ENCODE peak calls at places on chromosomes 11 and 22, in four cellular contexts. Z is adrenal gland, W is upper lobe of right lung, F is WERI-Rb-1. D is an unnamed sample. For H3K9me3, the result is how much of the 10 kb centered on the place peaks cover.

GRCh38 chr11:122028561-122028960 is 87.5 kb downstream of the BLID start:
- DNase-seq in Z (no peak), W (no peak), F (no peak), D (no peak)

GRCh38 chr11:106391771-106392412 is 314.4 kb downstream of the AASDHPPT start:
- DNase-seq in Z (no peak), W (no peak), F (no peak), D (no peak)

GRCh38 chr22:35312198-35313059 is 12.7 kb downstream of the TOM1 start:
- DNase-seq in Z (peak), W (peak), F (no peak), D (peak)

GRCh38 chr22:27480487-27480886 is 321.1 kb downstream of the MN1 start:
- DNase-seq in Z (no peak), W (no peak), F (no peak), D (peak)

GRCh38 chr22:26610072-26610958 is 7.5 kb downstream of the CRYBB1 start:
- DNase-seq in Z (peak), W (no peak), F (no peak), D (peak)

GRCh38 chr11:6022954-6023353 is 7.6 kb downstream of the OR56A1 start:
- DNase-seq in Z (peak), W (no peak), F (peak), D (no peak)

GRCh38 chr22:17119481-17120202 is 1.5 kb downstream of the TMEM121B start:
- DNase-seq in Z (peak), W (no peak), F (peak), D (no peak)

GRCh38 chr22:40044870-40045834 is 50.4 kb downstream of the FAM83F start:
- DNase-seq in Z (peak), W (peak), F (peak), D (peak)

GRCh38 chr11:119538748-119539147 is 115.8 kb upstream of the THY1 start:
- DNase-seq in Z (no peak), W (peak), F (peak), D (peak)

GRCh38 chr22:37905534-37906363 is at the start of gene MICALL1:
- DNase-seq in Z (peak), W (peak), F (peak), D (peak)

GRCh38 chr22:44026630-44027511 is 2.8 kb downstream of the PARVB start:
- DNase-seq in Z (peak), W (peak), F (no peak), D (peak)

GRCh38 chr22:44028091-44028490 is 4.0 kb downstream of the PARVB start:
- DNase-seq in Z (no peak), W (no peak), F (no peak), D (no peak)

GRCh38 chr22:44025171-44026065 is 1.3 kb downstream of the PARVB start:
- DNase-seq in Z (peak), W (peak), F (no peak), D (no peak)

GRCh38 chr22:44024288-44024908 is at the start of gene PARVB:
- DNase-seq in Z (peak), W (peak), F (no peak), D (no peak)

DNA sequence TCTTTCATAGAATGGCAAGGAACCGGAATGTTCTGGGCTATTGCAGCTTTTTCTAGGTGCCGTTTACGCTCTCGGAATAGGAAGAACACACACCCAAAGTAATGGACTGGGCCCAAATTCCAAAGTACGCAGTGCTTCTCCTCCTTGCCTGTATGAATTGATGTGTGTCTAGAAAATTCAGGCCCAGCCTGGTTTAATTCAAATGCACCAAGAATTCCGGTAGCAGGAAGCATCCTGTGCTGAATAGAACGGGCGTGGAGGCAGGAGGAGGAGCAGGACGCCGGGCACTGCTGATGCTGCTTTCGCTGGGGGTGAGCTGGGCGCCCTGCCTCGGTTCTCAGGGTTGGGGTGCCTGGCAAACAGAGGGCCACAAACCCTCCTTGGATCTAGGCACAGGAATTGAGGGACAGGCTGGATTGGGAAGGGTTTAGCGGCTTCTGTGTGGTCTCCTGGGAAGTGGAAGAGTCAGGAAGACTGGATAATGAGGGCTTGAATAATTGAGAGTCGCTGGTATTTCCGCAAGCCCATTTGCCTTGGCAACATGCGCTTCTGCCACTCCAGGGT is 2.0 kb downstream of the PARVB start:
- DNase-seq in Z (no peak), W (no peak), F (no peak), D (no peak)
- H3K4me3 ChIP-seq in Z (peak), W (peak), F (no peak), D (no peak)

DNA sequence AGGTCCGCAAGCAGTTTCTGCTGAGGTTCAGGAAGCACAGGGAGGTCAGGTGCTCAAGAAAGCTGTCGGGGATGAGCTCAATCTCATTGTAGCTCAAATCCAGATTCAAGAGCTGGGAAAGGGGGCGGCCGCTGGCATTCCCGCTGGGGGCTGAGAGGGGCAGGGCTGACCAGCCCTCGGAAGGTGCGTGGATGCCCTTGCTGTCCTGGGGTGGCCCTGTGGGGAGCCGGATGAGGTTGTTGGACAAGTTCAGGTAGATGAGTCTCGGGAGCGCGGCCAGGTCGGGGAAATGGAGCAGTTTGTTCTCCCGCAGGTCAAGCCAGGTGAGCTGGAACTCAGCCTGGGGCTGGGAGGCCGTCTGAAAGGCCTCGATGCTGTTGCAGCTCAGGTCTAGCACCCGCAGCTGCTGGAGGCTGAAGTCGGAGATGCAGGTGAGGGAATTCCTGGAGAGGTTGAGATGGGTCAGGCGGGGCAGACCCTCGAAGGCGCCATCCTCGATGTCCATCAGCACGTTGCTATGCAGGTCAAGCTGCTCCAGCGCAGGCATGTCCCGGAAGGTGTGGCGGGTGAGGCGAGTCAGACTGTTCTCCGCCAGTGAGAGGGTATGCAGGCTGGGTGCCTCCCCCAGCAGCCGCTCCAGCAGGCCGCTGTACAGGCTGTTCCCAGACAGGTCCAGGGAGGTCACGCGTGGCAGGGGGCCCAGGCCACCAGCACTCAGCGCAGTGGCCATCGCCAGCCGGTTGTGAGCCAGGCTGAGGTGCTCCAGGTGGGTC is 9.8 kb downstream of the LRRC32 start:
- DNase-seq in Z (peak), W (peak), F (no peak), D (no peak)
- H3K9me3 ChIP-seq in Z (under half), W (under half), F (under half), D (under half)

GRCh38 chr11:57100638-57101312 is 81.0 kb upstream of the LRRC55 start:
- DNase-seq in Z (no peak), W (no peak), F (no peak), D (no peak)
- H3K27ac ChIP-seq in Z (no peak), W (no peak), F (no peak), D (no peak)

GRCh38 chr11:68032997-68033707 is 2.7 kb downstream of the NDUFS8 start:
- DNase-seq in Z (no peak), W (peak), F (no peak), D (no peak)

GRCh38 chr11:68031136-68031459 is 617 bp downstream of the NDUFS8 start:
- DNase-seq in Z (peak), W (peak), F (no peak), D (no peak)

GRCh38 chr11:68033708-68034045 is 3.2 kb downstream of the NDUFS8 start:
- DNase-seq in Z (peak), W (peak), F (no peak), D (no peak)

GRCh38 chr11:68030318-68031135 is at the start of gene NDUFS8:
- DNase-seq in Z (peak), W (peak), F (peak), D (peak)

DNA sequence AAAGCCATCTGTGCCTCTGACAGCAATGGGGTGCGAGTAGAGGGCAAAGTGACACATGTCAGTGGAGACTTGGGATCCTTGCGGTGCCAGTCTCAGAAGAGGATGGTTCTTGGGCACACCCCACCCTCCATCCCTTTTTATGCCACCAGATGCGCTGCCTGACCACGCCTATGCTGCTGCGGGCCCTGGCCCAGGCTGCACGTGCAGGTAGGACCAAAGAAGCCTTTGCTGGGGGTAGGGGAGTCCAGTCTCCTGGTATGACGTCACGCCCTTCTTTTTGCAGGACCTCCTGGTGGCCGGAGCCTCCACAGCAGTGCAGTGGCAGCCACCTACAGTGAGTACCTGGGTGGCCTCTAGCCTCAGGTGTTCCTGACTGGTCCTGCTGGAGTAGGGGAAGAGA is 1.5 kb downstream of the NDUFS8 start:
- DNase-seq in Z (no peak), W (no peak), F (no peak), D (no peak)
- H3K4me3 ChIP-seq in Z (peak), W (no peak), F (no peak), D (no peak)

DNA sequence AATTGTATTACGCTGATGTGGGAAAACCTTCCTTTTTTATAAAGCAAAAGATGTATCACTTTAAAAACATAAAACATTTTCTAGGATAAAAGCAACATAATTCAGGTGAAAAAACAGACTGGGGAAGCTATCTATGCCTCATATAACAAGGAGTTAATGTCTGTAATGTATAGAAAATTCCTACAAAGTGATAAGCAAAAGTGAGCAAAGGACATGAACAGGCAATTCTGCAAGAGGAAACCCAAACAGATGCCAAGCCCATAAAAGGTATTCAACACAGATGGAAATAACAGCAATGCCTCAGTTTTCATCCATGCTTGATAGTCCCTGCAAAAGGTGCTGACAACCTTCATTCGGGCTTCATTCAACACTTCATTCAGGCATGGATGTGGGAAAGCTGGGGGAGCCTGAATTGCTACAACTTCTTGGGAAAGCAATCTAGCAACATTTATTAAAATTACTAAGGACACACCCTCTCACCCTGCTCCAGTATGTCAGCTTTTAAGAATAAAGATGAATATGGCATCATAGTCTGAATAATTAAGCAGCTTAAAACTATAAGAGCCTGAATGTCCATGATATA is 39.3 kb downstream of the KCNQ1OT1 start:
- DNase-seq in Z (no peak), W (no peak), F (no peak), D (no peak)
- H3K9me3 ChIP-seq in Z (under half), W (under half), F (under half), D (under half)

GRCh38 chr11:64121637-64122410 is 44.1 kb downstream of the MACROD1 start:
- DNase-seq in Z (no peak), W (no peak), F (no peak), D (peak)
- H3K27ac ChIP-seq in Z (no peak), W (peak), F (peak), D (peak)

GRCh38 chr22:19723165-19723989 is at the start of gene GP1BB:
- DNase-seq in Z (no peak), W (no peak), F (no peak), D (no peak)
- H3K4me3 ChIP-seq in Z (no peak), W (peak), F (no peak), D (no peak)

GRCh38 chr22:48459259-48459658 is 1368.4 kb downstream of the BRD1 start:
- DNase-seq in Z (no peak), W (peak), F (no peak), D (no peak)

GRCh38 chr22:48452766-48453165 is 1374.9 kb downstream of the BRD1 start:
- DNase-seq in Z (no peak), W (peak), F (no peak), D (no peak)

GRCh38 chr22:48453751-48454485 is 1373.8 kb downstream of the BRD1 start:
- DNase-seq in Z (no peak), W (peak), F (no peak), D (no peak)

GRCh38 chr22:48453171-48453570 is 1374.5 kb downstream of the BRD1 start:
- DNase-seq in Z (no peak), W (no peak), F (no peak), D (no peak)

DNA sequence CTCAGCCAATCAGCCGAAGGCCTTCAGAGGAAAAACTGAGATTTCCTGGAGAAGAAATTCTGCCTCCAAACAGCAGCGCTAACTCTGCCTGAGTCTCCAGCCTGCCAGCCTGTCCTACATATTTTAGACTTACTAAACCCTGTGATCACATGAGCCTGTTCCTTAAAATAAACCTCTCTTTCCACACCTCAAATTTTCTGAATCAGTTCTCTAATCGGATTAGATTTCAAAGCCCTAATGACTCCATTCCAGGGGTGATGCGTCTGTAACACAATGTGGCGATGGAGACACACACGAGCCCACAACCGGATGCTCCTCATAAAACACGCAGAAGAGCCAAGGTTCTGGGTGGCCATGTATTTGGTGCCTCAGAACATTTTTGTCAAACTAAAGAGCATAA is 1371.2 kb downstream of the BRD1 start:
- DNase-seq in Z (no peak), W (no peak), F (peak), D (no peak)
- H3K9me3 ChIP-seq in Z (under half), W (under half), F (under half), D (under half)

D was measured in SJCRH30.